ENCODE peak calls at places on chromosomes 12 and 14, in eight cellular contexts. X is bronchial epithelial cell; G is T-cell; J is prostate gland; C is NCI-H774; M is GM19239; W is stimulated activated CD4-positive, alpha-beta T cell treated with anti-CD3 and anti-CD28 coated beads, Interleukin-4, amount 100 ng/mL, for 1 hour; S is lower lobe of right lung. Z is an unnamed sample.

GRCh38 chr14:36515896-36516718 is 3.9 kb downstream of the NKX2-1 start:
- DNase-seq in X (no peak), G (no peak), J (no peak), C (no peak), M (peak), W (no peak), S (no peak), Z (no peak)

GRCh38 chr14:50943261-50943942 is 881 bp downstream of the PYGL start:
- DNase-seq in X (peak), G (no peak), J (peak), C (no peak), M (no peak), W (no peak), S (peak), Z (peak)

GRCh38 chr12:55142896-55143870 is 17.0 kb downstream of the OR9K2 start:
- DNase-seq in X (peak), G (no peak), J (peak), C (peak), M (peak), W (peak), S (no peak), Z (peak)

GRCh38 chr14:59464651-59465569 is at the start of gene GPR135:
- DNase-seq in X (no peak), G (peak), J (peak), C (peak), M (peak), W (peak), S (peak), Z (no peak)

GRCh38 chr12:10140001-10140400 is 10.0 kb upstream of the CLEC7A start:
- DNase-seq in X (peak), G (peak), J (no peak), C (no peak), M (no peak), W (peak), S (no peak), Z (peak)

GRCh38 chr12:69994593-69995222 is 169.7 kb downstream of the MYRFL start:
- DNase-seq in X (no peak), G (no peak), J (peak), C (no peak), M (no peak), W (no peak), S (no peak), Z (peak)

GRCh38 chr12:94182971-94183701 is 34.8 kb downstream of the PLXNC1 start:
- DNase-seq in X (no peak), G (no peak), J (no peak), C (no peak), M (no peak), W (no peak), S (no peak), Z (no peak)

GRCh38 chr12:28759334-28759733 is 389.7 kb upstream of the FAR2 start:
- DNase-seq in X (peak), G (no peak), J (no peak), C (no peak), M (no peak), W (no peak), S (no peak), Z (peak)

GRCh38 chr14:66802962-66803361 is 295.0 kb downstream of the GPHN start:
- DNase-seq in X (no peak), G (no peak), J (no peak), C (no peak), M (no peak), W (no peak), S (no peak), Z (no peak)

GRCh38 chr14:54631016-54631415 is 64.1 kb downstream of the SAMD4A start:
- DNase-seq in X (no peak), G (no peak), J (no peak), C (no peak), M (no peak), W (no peak), S (no peak), Z (no peak)

GRCh38 chr12:124484526-124484953 is 82.9 kb downstream of the NCOR2 start:
- DNase-seq in X (no peak), G (no peak), J (no peak), C (no peak), M (no peak), W (no peak), S (no peak), Z (no peak)

GRCh38 chr14:24576766-24577165 is 716 bp upstream of the CTSG start:
- DNase-seq in X (no peak), G (no peak), J (no peak), C (no peak), M (no peak), W (no peak), S (no peak), Z (no peak)

GRCh38 chr12:25692115-25693035 is 139.3 kb upstream of the LMNTD1 start:
- DNase-seq in X (no peak), G (no peak), J (no peak), C (no peak), M (no peak), W (no peak), S (no peak), Z (no peak)

GRCh38 chr12:133038310-133038709 is 1.0 kb downstream of the ZNF84 start:
- DNase-seq in X (no peak), G (no peak), J (no peak), C (no peak), M (no peak), W (no peak), S (no peak), Z (no peak)

GRCh38 chr12:125633686-125634085 is 568.5 kb downstream of the AACS start:
- DNase-seq in X (peak), G (no peak), J (peak), C (no peak), M (no peak), W (no peak), S (peak), Z (no peak)

GRCh38 chr14:93006484-93007128 is 83.7 kb downstream of the CHGA start:
- DNase-seq in X (no peak), G (no peak), J (peak), C (no peak), M (no peak), W (no peak), S (no peak), Z (no peak)

GRCh38 chr14:53055003-53055402 is 98.1 kb downstream of the DDHD1 start:
- DNase-seq in X (peak), G (no peak), J (no peak), C (peak), M (peak), W (no peak), S (no peak), Z (no peak)

GRCh38 chr14:105077649-105077995 is 12.4 kb upstream of the GPR132 start:
- DNase-seq in X (no peak), G (no peak), J (no peak), C (no peak), M (no peak), W (no peak), S (peak), Z (no peak)

GRCh38 chr12:50536831-50537537 is 32.2 kb downstream of the DIP2B start:
- DNase-seq in X (no peak), G (no peak), J (no peak), C (peak), M (no peak), W (no peak), S (no peak), Z (no peak)

GRCh38 chr14:54760866-54761265 is 141.8 kb downstream of the GCH1 start:
- DNase-seq in X (no peak), G (no peak), J (no peak), C (no peak), M (no peak), W (no peak), S (no peak), Z (no peak)

GRCh38 chr12:7129647-7130536 is at the start of gene CLSTN3:
- DNase-seq in X (peak), G (peak), J (peak), C (peak), M (peak), W (peak), S (peak), Z (peak)

GRCh38 chr12:107875772-107876171 is 101.3 kb downstream of the ASCL4 start:
- DNase-seq in X (no peak), G (no peak), J (no peak), C (no peak), M (no peak), W (no peak), S (no peak), Z (no peak)

GRCh38 chr12:114439833-114440449 is 34.0 kb upstream of the TBX5 start:
- DNase-seq in X (no peak), G (no peak), J (no peak), C (no peak), M (no peak), W (no peak), S (no peak), Z (no peak)

GRCh38 chr12:113227686-113228391 is 6.6 kb downstream of the TPCN1 start:
- DNase-seq in X (no peak), G (no peak), J (no peak), C (no peak), M (no peak), W (no peak), S (no peak), Z (no peak)

GRCh38 chr14:27386391-27386790 is 788.6 kb upstream of the NOVA1 start:
- DNase-seq in X (no peak), G (no peak), J (no peak), C (no peak), M (no peak), W (no peak), S (no peak), Z (no peak)

GRCh38 chr12:20250761-20251160 is 117.6 kb upstream of the PDE3A start:
- DNase-seq in X (no peak), G (no peak), J (no peak), C (no peak), M (no peak), W (no peak), S (no peak), Z (no peak)

GRCh38 chr12:65450610-65451009 is 172.1 kb downstream of the MSRB3 start:
- DNase-seq in X (no peak), G (no peak), J (no peak), C (no peak), M (no peak), W (no peak), S (no peak), Z (no peak)

GRCh38 chr12:117890644-117891043 is 78.1 kb downstream of the KSR2 start:
- DNase-seq in X (no peak), G (no peak), J (no peak), C (no peak), M (no peak), W (no peak), S (no peak), Z (no peak)

GRCh38 chr12:40208707-40209106 is 16.1 kb upstream of the LRRK2 start:
- DNase-seq in X (no peak), G (no peak), J (no peak), C (no peak), M (no peak), W (no peak), S (peak), Z (no peak)

GRCh38 chr14:94640721-94641631 is 28.8 kb downstream of the SERPINA3 start:
- DNase-seq in X (peak), G (no peak), J (no peak), C (no peak), M (no peak), W (no peak), S (no peak), Z (no peak)

GRCh38 chr14:45249847-45250575 is 3.0 kb downstream of the MIS18BP1 start:
- DNase-seq in X (no peak), G (no peak), J (no peak), C (no peak), M (no peak), W (no peak), S (no peak), Z (peak)

Z was measured in NCI-H226.